ENCODE peak calls at places on chromosomes 11 and 22, in four cellular contexts. Q, O, J and L are unnamed samples.

GRCh38 chr11:132055296-132055695 is 684.9 kb downstream of the NTM start:
- DNase-seq in Q (no peak), J (no peak), O (no peak), L (no peak)

GRCh38 chr11:112156153-112156552 is 7.7 kb downstream of the IL18 start:
- DNase-seq in O (no peak), J (no peak), Q (no peak), L (no peak)

GRCh38 chr11:131982154-131982553 is 611.7 kb downstream of the NTM start:
- DNase-seq in Q (no peak), J (no peak), O (no peak), L (no peak)

GRCh38 chr11:45470151-45471001 is 184.2 kb upstream of the SYT13 start:
- DNase-seq in Q (peak; percentile 37), J (no peak), O (peak; percentile 90), L (no peak)

GRCh38 chr22:43329061-43329460 is 14.1 kb downstream of the SCUBE1 start:
- DNase-seq in J (no peak), Q (no peak), O (no peak), L (no peak)

GRCh38 chr11:105937738-105938137 is 84.3 kb downstream of the MSANTD4 start:
- DNase-seq in Q (peak; percentile 39), O (no peak), J (no peak), L (no peak)

GRCh38 chr11:17145972-17146371 is 61.8 kb downstream of the PIK3C2A start:
- DNase-seq in O (no peak), Q (no peak), J (no peak), L (no peak)

GRCh38 chr11:10108901-10109665 is 184.9 kb downstream of the SBF2 start:
- DNase-seq in Q (peak; percentile 90), J (no peak), O (no peak), L (peak; percentile 98)

GRCh38 chr22:29979645-29980303 is 96.8 kb downstream of the MTMR3 start:
- DNase-seq in Q (no peak), O (no peak), J (no peak), L (no peak)

GRCh38 chr22:17087176-17088131 is 2.7 kb downstream of the IL17RA start:
- DNase-seq in O (no peak), Q (peak; percentile 81), J (no peak), L (no peak)

GRCh38 chr22:47308886-47309285 is 546.4 kb downstream of the TBC1D22A start:
- DNase-seq in J (no peak), Q (no peak), O (no peak), L (no peak)

GRCh38 chr22:35307892-35308291 is 8.2 kb downstream of the TOM1 start:
- DNase-seq in J (no peak), Q (no peak), O (no peak), L (no peak)

GRCh38 chr11:79957702-79958101 is 516.9 kb upstream of the TENM4 start:
- DNase-seq in Q (no peak), J (no peak), O (no peak), L (no peak)

GRCh38 chr11:75325713-75326438 is 25.6 kb downstream of the ARRB1 start:
- DNase-seq in O (peak; percentile 90), Q (peak; percentile 93), J (peak; percentile 41), L (no peak)

GRCh38 chr11:129861702-129862107 is 33.7 kb downstream of the NFRKB start:
- DNase-seq in J (peak; percentile 95), Q (peak; percentile 90), O (no peak), L (peak; percentile 59)

GRCh38 chr22:31230871-31231621 is 18.9 kb downstream of the LIMK2 start:
- DNase-seq in J (no peak), Q (peak; percentile 78), O (no peak), L (no peak)

GRCh38 chr11:75275581-75275980 is 35.0 kb downstream of the TPBGL start:
- DNase-seq in O (peak; percentile 81), J (no peak), Q (no peak), L (no peak)

GRCh38 chr11:4680341-4680740 is 17.3 kb downstream of the OR51E2 start:
- DNase-seq in Q (no peak), J (no peak), O (no peak), L (peak; percentile 20)

GRCh38 chr22:27345681-27346080 is 455.9 kb downstream of the MN1 start:
- DNase-seq in Q (no peak), O (no peak), J (no peak), L (no peak)

GRCh38 chr22:19497245-19497644 is 17.5 kb downstream of the CDC45 start:
- DNase-seq in Q (peak; percentile 78), O (no peak), J (no peak), L (no peak)

GRCh38 chr11:86214710-86215109 is 29.8 kb upstream of the EED start:
- DNase-seq in J (no peak), Q (no peak), O (no peak), L (no peak)

GRCh38 chr11:130396965-130397364 is 31.4 kb downstream of the ADAMTS8 start:
- DNase-seq in Q (no peak), J (no peak), O (no peak), L (no peak)

GRCh38 chr11:127350476-127350875 is 349.9 kb upstream of the KIRREL3 start:
- DNase-seq in Q (no peak), O (no peak), J (no peak), L (no peak)

GRCh38 chr11:117613521-117613920 is 183.5 kb downstream of the DSCAML1 start:
- DNase-seq in Q (no peak), O (no peak), J (no peak), L (no peak)

GRCh38 chr11:17743026-17743807 is 8.6 kb downstream of the KCNC1 start:
- DNase-seq in Q (no peak), J (no peak), O (peak; percentile 43), L (no peak)

GRCh38 chr11:67634366-67635230 is 4.9 kb upstream of the NUDT8 start:
- DNase-seq in J (no peak), O (peak; percentile 71), Q (no peak), L (no peak)

GRCh38 chr22:45268958-45269844 is 15.5 kb upstream of the UPK3A start:
- DNase-seq in J (no peak), O (peak; percentile 93), Q (peak; percentile 72), L (no peak)

GRCh38 chr22:38941488-38941987 is 15.9 kb upstream of the APOBEC3A start:
- DNase-seq in O (peak; percentile 48), Q (no peak), J (no peak), L (no peak)

GRCh38 chr11:27599217-27599616 is 92.6 kb upstream of the LIN7C start:
- DNase-seq in O (no peak), J (no peak), Q (no peak), L (no peak)

DNA sequence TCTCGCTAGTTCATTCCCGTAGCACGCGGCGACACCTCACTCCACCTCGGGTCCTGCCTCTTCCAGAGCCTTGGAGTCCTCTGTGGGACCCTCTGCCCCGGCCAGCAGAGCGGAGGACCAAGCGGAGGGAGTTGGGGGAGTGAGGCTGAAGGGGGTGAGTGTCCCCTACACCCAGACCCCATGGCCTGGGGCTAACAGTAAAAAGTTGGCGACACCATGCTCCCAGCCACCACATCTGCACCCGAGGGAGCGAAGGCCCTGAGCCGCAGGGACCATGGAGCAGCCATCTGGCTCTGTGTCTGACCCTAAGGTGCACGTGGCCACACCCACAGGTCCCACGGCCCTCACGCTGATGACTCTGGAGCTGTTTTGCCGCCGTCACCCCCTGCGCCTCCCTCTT is 293.8 kb downstream of the BRD1 start:
- DNase-seq in Q (no peak), O (peak; percentile 58), J (no peak), L (no peak)
- H3K4me3 ChIP-seq in Q (no peak overlapping the region), O (no peak overlapping the region), J (no peak overlapping the region), L (no peak overlapping the region)

DNA sequence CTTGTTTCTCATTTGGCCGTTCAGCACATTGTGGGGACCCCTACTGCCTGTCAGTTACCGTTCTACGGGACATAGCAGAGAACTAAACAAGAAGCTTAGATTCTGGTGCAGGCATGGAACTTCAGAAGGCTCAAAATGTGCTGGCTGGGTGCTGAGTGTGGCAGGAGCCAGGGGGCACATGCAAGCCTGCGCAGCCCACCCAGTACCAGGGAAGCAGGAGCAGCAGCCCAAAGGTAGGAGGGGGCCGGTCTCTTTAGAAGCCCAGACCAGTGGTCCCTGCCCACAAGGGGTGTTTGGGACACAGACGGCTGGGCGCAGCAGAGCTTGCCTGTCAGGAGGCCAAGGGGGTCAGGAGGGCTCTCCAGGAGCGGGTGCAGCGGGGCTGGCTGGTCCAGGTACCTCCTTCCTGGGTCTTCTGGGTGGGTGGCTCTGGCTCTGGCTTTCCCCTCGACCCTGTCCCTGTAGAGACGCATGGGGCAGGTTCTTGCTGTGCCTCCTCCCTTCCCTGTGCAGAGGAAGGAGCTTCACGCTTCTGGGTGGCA is 2.2 kb downstream of the PTDSS2 start:
- DNase-seq in Q (no peak), J (no peak), O (peak; percentile 68), L (no peak)
- H3K9ac ChIP-seq in Q (no peak overlapping the region), J (no peak overlapping the region), O (no peak overlapping the region), L (no peak overlapping the region)

GRCh38 chr11:20087118-20087521 is 73.2 kb downstream of the DBX1 start:
- DNase-seq in Q (no peak), O (no peak), J (no peak), L (no peak)
- H3K27ac ChIP-seq in Q (no peak overlapping the region), O (no peak overlapping the region), J (no peak overlapping the region), L (no peak overlapping the region)

DNA sequence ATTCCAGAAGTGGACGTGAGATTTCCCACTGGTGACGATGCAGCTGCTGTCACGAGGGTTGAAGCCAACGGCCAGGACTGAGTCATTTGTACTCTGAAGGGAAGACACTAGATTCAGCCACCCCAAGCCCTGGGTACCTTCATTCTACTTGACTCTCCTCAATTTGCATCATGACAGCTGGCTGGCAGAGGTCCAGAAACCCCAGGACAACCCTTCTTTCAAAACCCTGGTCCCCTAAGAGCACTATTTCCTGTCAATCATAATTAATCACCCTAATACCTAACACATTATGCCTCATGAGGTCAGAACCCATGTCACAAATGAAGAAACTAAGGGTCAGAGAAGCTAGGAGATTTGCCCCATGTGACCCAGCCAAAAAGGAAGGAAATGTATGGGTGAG is 4.8 kb downstream of the EML3 start:
- DNase-seq in O (no peak), J (no peak), Q (no peak), L (no peak)
- H3K4me3 ChIP-seq in O (no peak overlapping the region), J (no peak overlapping the region), Q (no peak overlapping the region), L (no peak overlapping the region)

GRCh38 chr11:119029069-119029339 is 1.7 kb downstream of the SLC37A4 start:
- DNase-seq in J (no peak), Q (no peak), O (no peak), L (no peak)

GRCh38 chr11:119028346-119029068 is 2.2 kb downstream of the SLC37A4 start:
- DNase-seq in O (no peak), Q (no peak), J (no peak), L (no peak)

GRCh38 chr11:119030329-119031047 is at the start of gene SLC37A4:
- DNase-seq in J (peak; percentile 92), Q (peak; percentile 98), O (peak; percentile 99), L (peak; percentile 48)

GRCh38 chr11:119030029-119030328 is 698 bp downstream of the SLC37A4 start:
- DNase-seq in O (no peak), J (no peak), Q (no peak), L (no peak)

DNA sequence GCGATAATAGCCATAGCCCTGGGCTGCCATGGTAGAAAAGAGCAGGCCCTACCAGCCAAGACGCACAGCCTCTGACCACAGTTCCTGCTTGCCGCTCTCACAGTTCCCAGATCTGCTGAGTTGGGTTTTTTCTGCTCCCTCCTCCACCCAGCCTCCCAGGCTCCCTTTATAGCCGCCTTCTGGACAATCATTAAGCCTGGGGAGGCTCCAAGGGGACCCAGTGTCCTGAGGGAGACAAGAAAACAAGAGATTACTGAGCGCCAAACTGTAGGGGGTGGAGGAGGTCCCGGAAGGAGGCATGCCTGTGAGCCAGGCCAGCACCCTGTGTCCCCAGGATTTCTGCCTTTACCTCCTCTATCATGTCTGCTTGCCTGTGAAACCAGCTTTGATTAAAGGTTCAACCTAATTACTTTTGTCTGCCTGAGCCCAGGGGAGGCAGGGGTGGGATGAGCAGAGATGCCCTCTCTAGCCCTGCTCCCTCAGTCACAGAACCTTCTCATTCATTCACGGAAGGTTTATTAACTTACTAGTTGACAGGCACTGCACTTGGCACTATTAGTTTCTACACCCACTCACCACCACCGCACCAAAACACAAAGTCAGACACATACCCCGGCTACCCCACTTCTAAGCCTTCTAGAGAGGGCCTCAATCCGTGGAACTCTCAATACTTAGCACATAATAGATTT is 1.2 kb downstream of the SLC37A4 start:
- DNase-seq in O (peak; percentile 83), Q (no peak), J (no peak), L (no peak)
- H3K9ac ChIP-seq in O (peak overlapping the region; percentile 67), Q (no peak overlapping the region), J (peak overlapping the region; percentile 86), L (peak overlapping the region; percentile 74)